ENCODE peak calls at places on chromosomes 6 and 20, in ten cellular contexts. One of them, this sample, is unnamed.

GRCh38 chr20:50413088-50413500 is 97.1 kb upstream of the PTPN1 start:
- DNase-seq in progenitor cell of endocrine pancreas: no peak
- DNase-seq in heart right ventricle: no peak
- DNase-seq in AG09319: no peak
- DNase-seq in activated CD8-positive, alpha-beta T cell treated with anti-CD3 and anti-CD28 coated beads for 36 hours: no peak
- DNase-seq in immature natural killer cell: no peak
- DNase-seq in germinal center: no peak
- DNase-seq in HFFc6: no peak
- DNase-seq in brain microvascular endothelial cell: no peak
- DNase-seq in stimulated activated CD4-positive, alpha-beta T cell treated with anti-CD3 and anti-CD28 coated beads, TNF-alpha, amount 100 ng/mL, for 48 hours: no peak
- DNase-seq in this sample: no peak

GRCh38 chr6:144341831-144342527 is 56.8 kb downstream of the UTRN start:
- DNase-seq in heart right ventricle: no peak
- DNase-seq in brain microvascular endothelial cell: no peak
- DNase-seq in AG09319: no peak
- DNase-seq in HFFc6: no peak
- DNase-seq in germinal center: no peak
- DNase-seq in stimulated activated CD4-positive, alpha-beta T cell treated with anti-CD3 and anti-CD28 coated beads, TNF-alpha, amount 100 ng/mL, for 48 hours: no peak
- DNase-seq in progenitor cell of endocrine pancreas: no peak
- DNase-seq in immature natural killer cell: no peak
- DNase-seq in activated CD8-positive, alpha-beta T cell treated with anti-CD3 and anti-CD28 coated beads for 36 hours: no peak
- DNase-seq in this sample: no peak

GRCh38 chr20:35199696-35200095 is 26.8 kb upstream of the MMP24 start:
- DNase-seq in activated CD8-positive, alpha-beta T cell treated with anti-CD3 and anti-CD28 coated beads for 36 hours: no peak
- DNase-seq in brain microvascular endothelial cell: no peak
- DNase-seq in AG09319: no peak
- DNase-seq in heart right ventricle: no peak
- DNase-seq in progenitor cell of endocrine pancreas: no peak
- DNase-seq in immature natural killer cell: no peak
- DNase-seq in HFFc6: peak; percentile 58
- DNase-seq in germinal center: no peak
- DNase-seq in stimulated activated CD4-positive, alpha-beta T cell treated with anti-CD3 and anti-CD28 coated beads, TNF-alpha, amount 100 ng/mL, for 48 hours: no peak
- DNase-seq in this sample: no peak

GRCh38 chr20:45320948-45321595 is 13.0 kb upstream of the MATN4 start:
- DNase-seq in immature natural killer cell: peak; percentile 14
- DNase-seq in HFFc6: no peak
- DNase-seq in activated CD8-positive, alpha-beta T cell treated with anti-CD3 and anti-CD28 coated beads for 36 hours: peak; percentile 58
- DNase-seq in stimulated activated CD4-positive, alpha-beta T cell treated with anti-CD3 and anti-CD28 coated beads, TNF-alpha, amount 100 ng/mL, for 48 hours: no peak
- DNase-seq in heart right ventricle: no peak
- DNase-seq in germinal center: peak; percentile 83
- DNase-seq in brain microvascular endothelial cell: no peak
- DNase-seq in progenitor cell of endocrine pancreas: no peak
- DNase-seq in AG09319: no peak
- DNase-seq in this sample: no peak

GRCh38 chr20:51132286-51132810 is 109.4 kb upstream of the KCNG1 start:
- DNase-seq in progenitor cell of endocrine pancreas: no peak
- DNase-seq in HFFc6: no peak
- DNase-seq in AG09319: no peak
- DNase-seq in immature natural killer cell: no peak
- DNase-seq in stimulated activated CD4-positive, alpha-beta T cell treated with anti-CD3 and anti-CD28 coated beads, TNF-alpha, amount 100 ng/mL, for 48 hours: no peak
- DNase-seq in activated CD8-positive, alpha-beta T cell treated with anti-CD3 and anti-CD28 coated beads for 36 hours: no peak
- DNase-seq in heart right ventricle: no peak
- DNase-seq in germinal center: no peak
- DNase-seq in brain microvascular endothelial cell: peak; percentile 22
- DNase-seq in this sample: peak; percentile 27

GRCh38 chr6:54308240-54308639 is at the start of gene TINAG:
- DNase-seq in immature natural killer cell: no peak
- DNase-seq in AG09319: no peak
- DNase-seq in brain microvascular endothelial cell: no peak
- DNase-seq in germinal center: no peak
- DNase-seq in HFFc6: no peak
- DNase-seq in stimulated activated CD4-positive, alpha-beta T cell treated with anti-CD3 and anti-CD28 coated beads, TNF-alpha, amount 100 ng/mL, for 48 hours: no peak
- DNase-seq in activated CD8-positive, alpha-beta T cell treated with anti-CD3 and anti-CD28 coated beads for 36 hours: no peak
- DNase-seq in progenitor cell of endocrine pancreas: no peak
- DNase-seq in heart right ventricle: no peak
- DNase-seq in this sample: no peak

GRCh38 chr6:5466459-5466858 is 205.1 kb downstream of the FARS2 start:
- DNase-seq in activated CD8-positive, alpha-beta T cell treated with anti-CD3 and anti-CD28 coated beads for 36 hours: no peak
- DNase-seq in progenitor cell of endocrine pancreas: no peak
- DNase-seq in brain microvascular endothelial cell: peak; percentile 70
- DNase-seq in heart right ventricle: no peak
- DNase-seq in HFFc6: peak; percentile 71
- DNase-seq in germinal center: no peak
- DNase-seq in immature natural killer cell: no peak
- DNase-seq in stimulated activated CD4-positive, alpha-beta T cell treated with anti-CD3 and anti-CD28 coated beads, TNF-alpha, amount 100 ng/mL, for 48 hours: no peak
- DNase-seq in AG09319: no peak
- DNase-seq in this sample: no peak

GRCh38 chr6:56890683-56891429 is 64.1 kb upstream of the BEND6 start:
- DNase-seq in progenitor cell of endocrine pancreas: no peak
- DNase-seq in germinal center: no peak
- DNase-seq in brain microvascular endothelial cell: peak; percentile 85
- DNase-seq in heart right ventricle: no peak
- DNase-seq in HFFc6: peak; percentile 95
- DNase-seq in AG09319: peak; percentile 76
- DNase-seq in immature natural killer cell: no peak
- DNase-seq in activated CD8-positive, alpha-beta T cell treated with anti-CD3 and anti-CD28 coated beads for 36 hours: peak; percentile 35
- DNase-seq in stimulated activated CD4-positive, alpha-beta T cell treated with anti-CD3 and anti-CD28 coated beads, TNF-alpha, amount 100 ng/mL, for 48 hours: peak; percentile 10
- DNase-seq in this sample: no peak

GRCh38 chr6:7719364-7719763 is 6.5 kb upstream of the BMP6 start:
- DNase-seq in heart right ventricle: no peak
- DNase-seq in stimulated activated CD4-positive, alpha-beta T cell treated with anti-CD3 and anti-CD28 coated beads, TNF-alpha, amount 100 ng/mL, for 48 hours: no peak
- DNase-seq in activated CD8-positive, alpha-beta T cell treated with anti-CD3 and anti-CD28 coated beads for 36 hours: no peak
- DNase-seq in immature natural killer cell: no peak
- DNase-seq in HFFc6: no peak
- DNase-seq in progenitor cell of endocrine pancreas: no peak
- DNase-seq in germinal center: no peak
- DNase-seq in AG09319: no peak
- DNase-seq in brain microvascular endothelial cell: no peak
- DNase-seq in this sample: no peak

GRCh38 chr6:52517502-52518278 is 59.2 kb downstream of the TRAM2 start:
- DNase-seq in brain microvascular endothelial cell: peak; percentile 98
- DNase-seq in AG09319: peak; percentile 81
- DNase-seq in progenitor cell of endocrine pancreas: no peak
- DNase-seq in heart right ventricle: peak; percentile 91
- DNase-seq in germinal center: no peak
- DNase-seq in HFFc6: peak; percentile 95
- DNase-seq in stimulated activated CD4-positive, alpha-beta T cell treated with anti-CD3 and anti-CD28 coated beads, TNF-alpha, amount 100 ng/mL, for 48 hours: peak; percentile 37
- DNase-seq in activated CD8-positive, alpha-beta T cell treated with anti-CD3 and anti-CD28 coated beads for 36 hours: peak; percentile 70
- DNase-seq in immature natural killer cell: no peak
- DNase-seq in this sample: peak; percentile 99